ENCODE peak calls at places on chromosomes 1 and 21, in six cellular contexts. One of them, this sample, is unnamed.

GRCh38 chr1:100834779-100835645 is 59.6 kb downstream of the EXTL2 start:
- DNase-seq in H1: no peak
- DNase-seq in K562: peak; percentile 37
- DNase-seq in GM12878: no peak
- DNase-seq in SK-N-SH: peak; percentile 7
- DNase-seq in HepG2: peak; percentile 25
- DNase-seq in this sample: peak; percentile 49

GRCh38 chr1:215079456-215079855 is 3.1 kb upstream of the KCNK2 start:
- DNase-seq in K562: no peak
- DNase-seq in SK-N-SH: no peak
- DNase-seq in HepG2: no peak
- DNase-seq in GM12878: no peak
- DNase-seq in H1: no peak
- DNase-seq in this sample: no peak

GRCh38 chr1:112840631-112841624 is 115.1 kb downstream of the SLC16A1 start:
- DNase-seq in HepG2: no peak
- DNase-seq in SK-N-SH: no peak
- DNase-seq in GM12878: peak; percentile 40
- DNase-seq in H1: no peak
- DNase-seq in K562: no peak
- DNase-seq in this sample: peak; percentile 52

GRCh38 chr1:181345146-181345545 is 138.2 kb upstream of the CACNA1E start:
- DNase-seq in GM12878: no peak
- DNase-seq in H1: no peak
- DNase-seq in HepG2: no peak
- DNase-seq in SK-N-SH: no peak
- DNase-seq in K562: no peak
- DNase-seq in this sample: no peak

GRCh38 chr1:9455487-9456237 is 83.6 kb upstream of the SLC25A33 start:
- DNase-seq in SK-N-SH: peak; percentile 79
- DNase-seq in GM12878: no peak
- DNase-seq in H1: peak; percentile 94
- DNase-seq in HepG2: peak; percentile 61
- DNase-seq in K562: peak; percentile 76
- DNase-seq in this sample: no peak

GRCh38 chr21:42556960-42557359 is 43.3 kb downstream of the SLC37A1 start:
- DNase-seq in H1: no peak
- DNase-seq in SK-N-SH: no peak
- DNase-seq in HepG2: no peak
- DNase-seq in GM12878: no peak
- DNase-seq in K562: no peak
- DNase-seq in this sample: no peak

GRCh38 chr1:80036690-80037432 is 1030.3 kb upstream of the ADGRL4 start:
- DNase-seq in HepG2: no peak
- DNase-seq in GM12878: no peak
- DNase-seq in K562: no peak
- DNase-seq in H1: no peak
- DNase-seq in SK-N-SH: no peak
- DNase-seq in this sample: no peak

GRCh38 chr1:53783056-53783455 is 44.1 kb upstream of the GLIS1 start:
- DNase-seq in HepG2: no peak
- DNase-seq in K562: no peak
- DNase-seq in GM12878: no peak
- DNase-seq in H1: no peak
- DNase-seq in SK-N-SH: no peak
- DNase-seq in this sample: no peak

GRCh38 chr1:23810818-23811420 is 10.4 kb upstream of the GALE start:
- DNase-seq in H1: peak; percentile 88
- DNase-seq in SK-N-SH: peak; percentile 63
- DNase-seq in K562: peak; percentile 80
- DNase-seq in HepG2: no peak
- DNase-seq in GM12878: peak; percentile 59
- DNase-seq in this sample: peak; percentile 81

GRCh38 chr1:226884966-226885820 is 14.8 kb downstream of the PSEN2 start:
- DNase-seq in GM12878: no peak
- DNase-seq in SK-N-SH: no peak
- DNase-seq in HepG2: no peak
- DNase-seq in K562: no peak
- DNase-seq in H1: no peak
- DNase-seq in this sample: no peak

GRCh38 chr1:7648761-7649384 is 122.2 kb upstream of the VAMP3 start:
- DNase-seq in HepG2: no peak
- DNase-seq in SK-N-SH: no peak
- DNase-seq in K562: no peak
- DNase-seq in H1: no peak
- DNase-seq in GM12878: no peak
- DNase-seq in this sample: peak; percentile 77

GRCh38 chr1:226646026-226646869 is 92.8 kb downstream of the ITPKB start:
- DNase-seq in H1: no peak
- DNase-seq in SK-N-SH: peak; percentile 55
- DNase-seq in HepG2: no peak
- DNase-seq in K562: no peak
- DNase-seq in GM12878: no peak
- DNase-seq in this sample: no peak

GRCh38 chr1:198258491-198258890 is 101.7 kb downstream of the NEK7 start:
- DNase-seq in K562: no peak
- DNase-seq in H1: no peak
- DNase-seq in HepG2: no peak
- DNase-seq in SK-N-SH: no peak
- DNase-seq in GM12878: peak; percentile 26
- DNase-seq in this sample: no peak

GRCh38 chr1:151516031-151516511 is 4.9 kb downstream of the CGN start:
- DNase-seq in H1: no peak
- DNase-seq in GM12878: no peak
- DNase-seq in SK-N-SH: no peak
- DNase-seq in K562: no peak
- DNase-seq in HepG2: no peak
- DNase-seq in this sample: no peak

GRCh38 chr1:158121604-158122254 is 59.0 kb upstream of the CD1D start:
- DNase-seq in HepG2: peak; percentile 25
- DNase-seq in K562: peak; percentile 43
- DNase-seq in H1: peak; percentile 75
- DNase-seq in GM12878: no peak
- DNase-seq in SK-N-SH: peak; percentile 26
- DNase-seq in this sample: no peak

GRCh38 chr1:29559055-29559454 is 322.7 kb downstream of the PTPRU start:
- DNase-seq in HepG2: no peak
- DNase-seq in GM12878: no peak
- DNase-seq in SK-N-SH: no peak
- DNase-seq in H1: no peak
- DNase-seq in K562: no peak
- DNase-seq in this sample: no peak

GRCh38 chr1:68051475-68051874 is 1.0 kb upstream of the DIRAS3 start:
- DNase-seq in H1: peak; percentile 64
- DNase-seq in SK-N-SH: peak; percentile 78
- DNase-seq in K562: no peak
- DNase-seq in GM12878: no peak
- DNase-seq in HepG2: no peak
- DNase-seq in this sample: no peak

GRCh38 chr1:7679873-7680790 is 91.0 kb upstream of the VAMP3 start:
- DNase-seq in H1: peak; percentile 63
- DNase-seq in SK-N-SH: peak; percentile 93
- DNase-seq in K562: peak; percentile 46
- DNase-seq in GM12878: no peak
- DNase-seq in HepG2: no peak
- DNase-seq in this sample: no peak

GRCh38 chr1:170967042-170967910 is 31.9 kb downstream of the MROH9 start:
- DNase-seq in H1: no peak
- DNase-seq in SK-N-SH: peak; percentile 12
- DNase-seq in K562: no peak
- DNase-seq in GM12878: no peak
- DNase-seq in HepG2: peak; percentile 25
- DNase-seq in this sample: no peak

GRCh38 chr1:236425031-236425663 is 31.1 kb downstream of the EDARADD start:
- DNase-seq in GM12878: peak; percentile 42
- DNase-seq in K562: peak; percentile 28
- DNase-seq in SK-N-SH: no peak
- DNase-seq in H1: no peak
- DNase-seq in HepG2: peak; percentile 46
- DNase-seq in this sample: no peak

GRCh38 chr1:204114606-204115005 is 37.2 kb downstream of the ETNK2 start:
- DNase-seq in H1: no peak
- DNase-seq in HepG2: no peak
- DNase-seq in K562: no peak
- DNase-seq in SK-N-SH: no peak
- DNase-seq in GM12878: no peak
- DNase-seq in this sample: peak; percentile 29

GRCh38 chr1:161886589-161886988 is 120.5 kb downstream of the ATF6 start:
- DNase-seq in HepG2: no peak
- DNase-seq in SK-N-SH: no peak
- DNase-seq in H1: no peak
- DNase-seq in GM12878: no peak
- DNase-seq in K562: no peak
- DNase-seq in this sample: no peak

GRCh38 chr1:83889707-83890106 is 109.2 kb downstream of the TTLL7 start:
- DNase-seq in GM12878: no peak
- DNase-seq in K562: no peak
- DNase-seq in HepG2: no peak
- DNase-seq in H1: no peak
- DNase-seq in SK-N-SH: no peak
- DNase-seq in this sample: no peak

DNA sequence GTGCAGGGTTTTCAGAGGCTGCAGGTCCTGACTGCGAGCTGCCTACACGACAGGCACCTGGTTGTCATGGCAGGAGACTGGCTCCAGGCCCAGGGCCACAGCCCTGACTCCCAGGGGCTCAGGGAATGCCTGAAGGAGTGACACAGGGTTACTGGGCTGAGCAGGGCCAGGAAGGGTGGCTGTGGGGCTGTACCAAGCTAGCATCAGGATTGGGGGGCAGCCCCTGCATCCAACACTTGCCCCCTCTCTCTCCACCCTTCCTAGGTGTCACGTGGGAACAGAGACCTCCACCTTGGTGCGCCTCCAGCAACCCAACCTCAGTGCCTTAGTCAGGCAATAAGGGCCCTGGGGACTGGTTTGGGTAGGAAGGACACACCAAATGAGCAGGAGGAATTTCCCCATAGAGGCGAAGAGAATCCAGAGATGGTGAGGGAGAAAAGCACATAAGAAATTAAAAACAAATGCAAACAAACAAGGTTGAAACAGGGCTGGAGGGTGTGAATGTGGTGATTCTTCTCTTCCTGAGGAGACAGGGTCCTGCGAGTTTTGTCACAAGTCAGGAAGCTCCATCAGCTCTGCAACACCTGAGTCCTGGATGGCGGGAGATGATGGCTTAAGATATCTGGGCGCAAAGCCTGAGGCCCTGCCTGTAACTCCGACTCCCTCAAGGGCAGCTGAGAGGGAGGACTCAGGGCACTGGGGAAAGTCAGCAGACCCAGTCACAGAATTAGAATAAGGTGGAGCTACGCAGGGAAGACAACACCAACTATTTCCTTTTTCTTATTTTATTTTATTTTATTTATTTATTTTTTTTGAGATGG is 19.7 kb upstream of the RNU1-4 start:
- DNase-seq in HepG2: no peak
- DNase-seq in K562: peak; percentile 17
- DNase-seq in SK-N-SH: peak; percentile 25
- DNase-seq in GM12878: no peak
- DNase-seq in H1: no peak
- DNase-seq in this sample: no peak
- TF ChIP-seq CTCF in HepG2: no peak
- TF ChIP-seq CTCF in K562: peak; percentile 1
- TF ChIP-seq CTCF in SK-N-SH: no peak
- TF ChIP-seq CTCF in GM12878: no peak
- TF ChIP-seq CTCF in H1: no peak
- TF ChIP-seq CTCF in this sample: no peak

GRCh38 chr1:117985973-117986372 is 56.4 kb downstream of the WDR3 start:
- DNase-seq in HepG2: no peak
- DNase-seq in SK-N-SH: no peak
- DNase-seq in K562: no peak
- DNase-seq in H1: no peak
- DNase-seq in GM12878: no peak
- DNase-seq in this sample: no peak

GRCh38 chr1:117981455-117982192 is 52.1 kb downstream of the WDR3 start:
- DNase-seq in SK-N-SH: no peak
- DNase-seq in K562: no peak
- DNase-seq in GM12878: no peak
- DNase-seq in HepG2: no peak
- DNase-seq in H1: no peak
- DNase-seq in this sample: no peak

DNA sequence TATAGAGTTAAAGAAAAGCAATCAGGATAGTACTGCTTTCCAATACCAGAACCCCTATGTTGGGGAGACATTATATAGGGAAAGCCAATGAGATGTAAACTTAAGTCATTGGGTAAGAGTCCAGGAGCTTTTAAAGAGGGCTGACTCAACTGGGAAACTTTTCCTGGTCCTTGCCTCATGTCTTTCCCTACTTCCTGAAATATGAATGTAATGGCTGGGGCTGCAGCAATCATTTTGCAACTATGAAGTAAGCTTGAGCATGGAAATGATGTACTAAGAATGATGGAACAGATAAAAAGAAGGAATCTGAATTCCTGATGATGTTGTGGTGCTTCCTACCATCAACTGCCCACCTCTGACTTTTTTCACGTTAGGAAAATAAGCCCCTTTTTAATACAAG is 55.7 kb downstream of the WDR3 start:
- DNase-seq in K562: no peak
- DNase-seq in H1: no peak
- DNase-seq in HepG2: no peak
- DNase-seq in SK-N-SH: no peak
- DNase-seq in GM12878: no peak
- DNase-seq in this sample: no peak
- TF ChIP-seq GABPA in K562: no peak
- TF ChIP-seq GABPA in H1: no peak
- TF ChIP-seq GABPA in HepG2: no peak
- TF ChIP-seq GABPA in SK-N-SH: no peak
- TF ChIP-seq GABPA in GM12878: no peak
- TF ChIP-seq GABPA in this sample: no peak

GRCh38 chr1:109283748-109284600 is 1.0 kb upstream of the PSRC1 start:
- DNase-seq in K562: peak; percentile 53
- DNase-seq in HepG2: no peak
- DNase-seq in SK-N-SH: no peak
- DNase-seq in GM12878: no peak
- DNase-seq in H1: no peak
- DNase-seq in this sample: no peak
- TF ChIP-seq CTCF in K562: no peak
- TF ChIP-seq CTCF in HepG2: no peak
- TF ChIP-seq CTCF in SK-N-SH: no peak
- TF ChIP-seq CTCF in GM12878: no peak
- TF ChIP-seq CTCF in H1: no peak
- TF ChIP-seq CTCF in this sample: no peak

GRCh38 chr21:40047993-40048730 is 180.9 kb downstream of the PCP4 start:
- DNase-seq in GM12878: no peak
- DNase-seq in HepG2: no peak
- DNase-seq in H1: no peak
- DNase-seq in K562: no peak
- DNase-seq in SK-N-SH: no peak
- DNase-seq in this sample: no peak

GRCh38 chr21:40043866-40044265 is 176.6 kb downstream of the PCP4 start:
- DNase-seq in K562: no peak
- DNase-seq in GM12878: no peak
- DNase-seq in HepG2: no peak
- DNase-seq in H1: no peak
- DNase-seq in SK-N-SH: no peak
- DNase-seq in this sample: no peak

GRCh38 chr21:40047211-40047610 is 180.0 kb downstream of the PCP4 start:
- DNase-seq in GM12878: no peak
- DNase-seq in K562: no peak
- DNase-seq in HepG2: no peak
- DNase-seq in H1: no peak
- DNase-seq in SK-N-SH: no peak
- DNase-seq in this sample: no peak

GRCh38 chr21:40041446-40041845 is 174.2 kb downstream of the PCP4 start:
- DNase-seq in SK-N-SH: no peak
- DNase-seq in H1: no peak
- DNase-seq in GM12878: no peak
- DNase-seq in K562: no peak
- DNase-seq in HepG2: no peak
- DNase-seq in this sample: no peak

GRCh38 chr21:40043423-40043822 is 176.2 kb downstream of the PCP4 start:
- DNase-seq in SK-N-SH: no peak
- DNase-seq in HepG2: no peak
- DNase-seq in H1: no peak
- DNase-seq in GM12878: no peak
- DNase-seq in K562: no peak
- DNase-seq in this sample: no peak
- TF ChIP-seq GABPA in SK-N-SH: no peak
- TF ChIP-seq GABPA in HepG2: no peak
- TF ChIP-seq GABPA in H1: no peak
- TF ChIP-seq GABPA in GM12878: no peak
- TF ChIP-seq GABPA in K562: no peak
- TF ChIP-seq GABPA in this sample: no peak